ENCODE peak calls at places on chromosome 20, in four cellular contexts. V is IMR-90, G is cardiac fibroblast, Q is fibroblast of lung. W is an unnamed sample.

GRCh38 chr20:22584922-22585785 is 782 bp upstream of the FOXA2 start:
- DNase-seq in Q (no peak), V (no peak), G (no peak), W (no peak)

GRCh38 chr20:17507032-17507431 is 24.1 kb downstream of the BFSP1 start:
- DNase-seq in V (no peak), G (no peak), Q (no peak), W (no peak)

GRCh38 chr20:46260480-46260879 is 47.8 kb downstream of the CDH22 start:
- DNase-seq in Q (no peak), G (no peak), V (no peak), W (no peak)

GRCh38 chr20:23928788-23929187 is 49.2 kb upstream of the CST5 start:
- DNase-seq in Q (no peak), V (no peak), G (no peak), W (no peak)

GRCh38 chr20:45985573-45985972 is 13.6 kb upstream of the ZNF335 start:
- DNase-seq in G (peak; percentile 17), Q (no peak), V (no peak), W (peak; percentile 37)

GRCh38 chr20:62561182-62561581 is 81.1 kb upstream of the SLCO4A1 start:
- DNase-seq in G (no peak), V (no peak), Q (no peak), W (no peak)

GRCh38 chr20:56245761-56246160 is 2.8 kb upstream of the MC3R start:
- DNase-seq in V (no peak), G (no peak), Q (peak; percentile 4), W (no peak)

GRCh38 chr20:30168025-30168799 is 1089.3 kb upstream of the DEFB115 start:
- DNase-seq in Q (no peak), V (no peak), G (peak; percentile 62), W (no peak)

GRCh38 chr20:18639501-18639979 is 51.7 kb downstream of the DTD1 start:
- DNase-seq in Q (no peak), G (no peak), V (no peak), W (no peak)

GRCh38 chr20:24953621-24954133 is 4.6 kb downstream of the CST7 start:
- DNase-seq in G (no peak), V (no peak), Q (no peak), W (no peak)

GRCh38 chr20:38685853-38686473 is 38.3 kb upstream of the SLC32A1 start:
- DNase-seq in Q (peak; percentile 43), V (peak; percentile 44), G (peak; percentile 49), W (peak; percentile 66)

GRCh38 chr20:15100506-15101160 is 763.2 kb upstream of the FLRT3 start:
- DNase-seq in Q (no peak), G (no peak), V (no peak), W (peak; percentile 46)

GRCh38 chr20:62990306-62990825 is 16.4 kb downstream of the BHLHE23 start:
- DNase-seq in Q (no peak), G (no peak), V (no peak), W (no peak)

GRCh38 chr20:10555865-10556308 is 117.9 kb downstream of the JAG1 start:
- DNase-seq in V (peak; percentile 66), Q (peak; percentile 69), G (peak; percentile 85), W (peak; percentile 78)

GRCh38 chr20:53828673-53829085 is 235.0 kb upstream of the ZNF217 start:
- DNase-seq in Q (peak; percentile 95), V (peak; percentile 95), G (peak; percentile 96), W (peak; percentile 95)

GRCh38 chr20:57392512-57393271 is 1.5 kb downstream of the RBM38 start:
- DNase-seq in Q (no peak), G (no peak), V (no peak), W (no peak)

GRCh38 chr20:25600632-25601031 is 15.3 kb upstream of the NINL start:
- DNase-seq in Q (peak; percentile 17), G (no peak), V (no peak), W (peak; percentile 83)

GRCh38 chr20:37986873-37987601 is 46.2 kb downstream of the TTI1 start:
- DNase-seq in G (no peak), Q (peak; percentile 64), V (peak; percentile 6), W (no peak)

GRCh38 chr20:54173653-54174451 is at the start of gene CYP24A1:
- DNase-seq in V (no peak), G (peak; percentile 4), Q (no peak), W (no peak)

GRCh38 chr20:11978496-11978895 is 60.8 kb downstream of the BTBD3 start:
- DNase-seq in V (peak; percentile 5), G (no peak), Q (peak; percentile 1), W (no peak)

GRCh38 chr20:1696521-1697209 is 39.1 kb upstream of the SIRPG start:
- DNase-seq in G (no peak), Q (no peak), V (no peak), W (no peak)

GRCh38 chr20:1637755-1638154 is 17.9 kb upstream of the SIRPB1 start:
- DNase-seq in V (no peak), G (no peak), Q (no peak), W (no peak)

GRCh38 chr20:52959125-52959524 is 13.0 kb upstream of the TSHZ2 start:
- DNase-seq in G (no peak), Q (peak; percentile 49), V (no peak), W (no peak)

GRCh38 chr20:6473197-6473596 is 294.3 kb upstream of the BMP2 start:
- DNase-seq in V (peak; percentile 45), Q (peak; percentile 73), G (peak; percentile 85), W (peak; percentile 58)

GRCh38 chr20:43942213-43942590 is 27.6 kb downstream of the TOX2 start:
- DNase-seq in G (no peak), Q (no peak), V (no peak), W (no peak)

GRCh38 chr20:23235173-23236027 is 115.2 kb upstream of the NXT1 start:
- DNase-seq in G (peak; percentile 77), Q (peak; percentile 87), V (peak; percentile 54), W (peak; percentile 88)

GRCh38 chr20:20697325-20697845 is 15.1 kb downstream of the RALGAPA2 start:
- DNase-seq in V (no peak), Q (no peak), G (no peak), W (no peak)

GRCh38 chr20:46031014-46031569 is 2.1 kb downstream of the SLC12A5 start:
- DNase-seq in V (no peak), G (no peak), Q (no peak), W (no peak)

GRCh38 chr20:22338140-22338708 is 246.1 kb downstream of the FOXA2 start:
- DNase-seq in Q (no peak), V (no peak), G (no peak), W (no peak)

GRCh38 chr20:63123326-63123725 is 92.6 kb downstream of the YTHDF1 start:
- DNase-seq in V (no peak), Q (no peak), G (no peak), W (no peak)

GRCh38 chr20:32569018-32569379 is 16.1 kb downstream of the NOL4L start:
- DNase-seq in V (no peak), Q (no peak), G (no peak), W (no peak)
- TF ChIP-seq CTCF in V (no peak), Q (no peak), G (no peak), W (no peak)

DNA sequence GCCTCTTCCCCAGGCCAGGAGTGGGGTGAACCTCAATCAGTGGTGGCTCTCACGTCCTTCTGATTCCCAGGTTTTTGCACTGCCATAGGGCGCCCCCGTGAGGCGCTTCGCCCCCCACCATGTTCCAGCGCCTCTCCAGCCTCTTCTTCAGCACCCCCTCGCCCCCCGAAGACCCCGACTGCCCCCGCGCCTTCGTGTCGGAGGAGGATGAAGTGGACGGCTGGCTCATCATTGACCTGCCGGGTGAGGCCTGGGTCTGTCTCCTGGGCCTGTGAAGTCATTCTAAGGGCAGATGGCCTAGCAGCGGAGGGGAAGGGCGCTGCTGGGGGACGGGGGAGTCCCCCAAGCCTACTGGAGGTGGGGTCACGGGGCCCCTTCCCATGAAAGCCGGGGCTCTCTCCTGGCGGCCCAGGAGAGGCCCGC is 4.5 kb downstream of the TP53INP2 start:
- DNase-seq in G (peak; percentile 45), Q (peak; percentile 46), V (peak; percentile 16), W (peak; percentile 56)
- TF ChIP-seq CTCF in G (peak; percentile 35), Q (peak; percentile 54), V (peak; percentile 46), W (peak; percentile 72)

DNA sequence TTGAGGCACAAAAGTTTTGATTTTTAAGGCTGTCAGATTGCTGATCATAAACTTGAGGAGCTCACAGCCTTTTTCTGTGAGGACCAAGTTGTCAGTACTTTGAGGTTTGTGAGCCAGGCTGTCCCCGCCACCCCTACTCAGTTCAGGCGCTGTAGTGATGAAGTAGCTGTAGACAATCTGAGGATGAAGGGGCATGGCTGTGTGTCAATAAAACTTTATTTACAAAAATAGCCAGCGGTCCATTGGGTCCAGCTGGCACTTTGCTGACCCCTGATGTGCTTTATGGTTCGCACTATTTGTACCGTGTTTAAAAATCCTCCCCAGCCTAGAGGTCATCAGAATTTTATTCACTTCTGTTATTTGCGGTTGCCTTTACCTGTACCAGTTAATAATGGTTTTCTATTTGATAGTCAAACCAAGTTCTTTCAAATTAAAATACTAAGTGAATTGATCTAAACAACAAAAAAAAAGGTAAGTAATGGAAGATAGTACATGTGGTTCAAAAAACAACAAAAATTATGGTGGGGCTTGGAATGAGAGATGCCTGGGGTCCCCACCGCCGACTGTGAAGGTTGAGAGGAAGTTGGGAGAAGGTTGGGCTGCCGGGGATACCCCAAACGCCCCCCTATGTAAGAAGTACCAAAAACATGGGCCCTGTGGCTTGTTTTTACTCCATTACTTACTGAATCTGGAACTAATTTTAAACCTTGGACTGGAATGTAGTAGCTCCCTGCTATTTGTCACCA is 123.6 kb downstream of the SYCP2 start:
- DNase-seq in V (no peak), G (no peak), Q (no peak), W (no peak)
- TF ChIP-seq CTCF in V (no peak), G (no peak), Q (no peak), W (no peak)

DNA sequence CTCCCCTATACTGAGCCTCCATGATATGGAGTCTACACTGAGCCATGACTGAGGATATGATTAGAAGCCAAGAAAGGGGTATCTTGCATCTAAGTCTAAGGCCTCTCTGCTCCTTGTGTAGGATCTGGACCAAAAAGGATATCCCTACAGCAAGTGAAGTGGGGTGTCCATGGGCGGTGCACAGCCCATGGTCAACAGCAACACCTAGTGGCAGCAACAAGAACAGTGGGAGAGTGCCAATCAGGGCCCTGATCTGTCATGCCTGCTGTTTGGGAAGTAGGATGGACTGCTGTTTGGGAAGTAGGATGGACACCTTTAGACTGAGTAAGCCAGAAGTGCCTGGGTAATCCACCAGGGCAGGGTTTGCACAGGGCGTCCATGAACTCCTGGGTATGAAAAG is 22.4 kb downstream of the PTGIS start:
- DNase-seq in Q (no peak), V (no peak), G (no peak), W (no peak)
- TF ChIP-seq CTCF in Q (peak; percentile 11), V (no peak), G (peak; percentile 32), W (peak; percentile 43)

W was measured in choroid plexus epithelial cell.